ENCODE peak calls at places on chromosomes 12 and 14, in nine cellular contexts. One of them, this sample, is unnamed.

GRCh38 chr12:115194857-115195256 is 510.9 kb upstream of the TBX3 start:
- DNase-seq in foreskin fibroblast: no peak
- DNase-seq in uterus: no peak
- DNase-seq in GM12878: no peak
- DNase-seq in fibroblast of lung: no peak
- DNase-seq in cardiac muscle cell: no peak
- DNase-seq in Caco-2: no peak
- DNase-seq in breast epithelium: no peak
- DNase-seq in right atrium auricular region: no peak
- DNase-seq in this sample: no peak

GRCh38 chr12:4383304-4383865 is 3.9 kb upstream of the FGF23 start:
- DNase-seq in foreskin fibroblast: no peak
- DNase-seq in uterus: no peak
- DNase-seq in GM12878: no peak
- DNase-seq in fibroblast of lung: no peak
- DNase-seq in cardiac muscle cell: no peak
- DNase-seq in Caco-2: peak; percentile 54
- DNase-seq in breast epithelium: no peak
- DNase-seq in right atrium auricular region: no peak
- DNase-seq in this sample: no peak

GRCh38 chr14:100303179-100303578 is 3.1 kb downstream of the SLC25A29 start:
- DNase-seq in foreskin fibroblast: no peak
- DNase-seq in uterus: no peak
- DNase-seq in GM12878: no peak
- DNase-seq in fibroblast of lung: no peak
- DNase-seq in cardiac muscle cell: no peak
- DNase-seq in Caco-2: no peak
- DNase-seq in breast epithelium: no peak
- DNase-seq in right atrium auricular region: no peak
- DNase-seq in this sample: no peak

GRCh38 chr12:52210925-52211650 is 19.3 kb upstream of the KRT80 start:
- DNase-seq in foreskin fibroblast: no peak
- DNase-seq in uterus: peak; percentile 8
- DNase-seq in GM12878: no peak
- DNase-seq in fibroblast of lung: no peak
- DNase-seq in cardiac muscle cell: no peak
- DNase-seq in Caco-2: no peak
- DNase-seq in breast epithelium: peak; percentile 33
- DNase-seq in right atrium auricular region: no peak
- DNase-seq in this sample: no peak

GRCh38 chr14:33629721-33630287 is 321.1 kb downstream of the EGLN3 start:
- DNase-seq in foreskin fibroblast: no peak
- DNase-seq in uterus: no peak
- DNase-seq in GM12878: no peak
- DNase-seq in fibroblast of lung: no peak
- DNase-seq in cardiac muscle cell: no peak
- DNase-seq in Caco-2: no peak
- DNase-seq in breast epithelium: no peak
- DNase-seq in right atrium auricular region: no peak
- DNase-seq in this sample: no peak

GRCh38 chr12:117309276-117309885 is 52.0 kb downstream of the NOS1 start:
- DNase-seq in foreskin fibroblast: no peak
- DNase-seq in uterus: no peak
- DNase-seq in GM12878: no peak
- DNase-seq in fibroblast of lung: no peak
- DNase-seq in cardiac muscle cell: no peak
- DNase-seq in Caco-2: no peak
- DNase-seq in breast epithelium: no peak
- DNase-seq in right atrium auricular region: no peak
- DNase-seq in this sample: no peak

GRCh38 chr12:47734725-47735480 is 9.6 kb upstream of the ENDOU start:
- DNase-seq in foreskin fibroblast: no peak
- DNase-seq in uterus: no peak
- DNase-seq in GM12878: no peak
- DNase-seq in fibroblast of lung: peak; percentile 24
- DNase-seq in cardiac muscle cell: no peak
- DNase-seq in Caco-2: no peak
- DNase-seq in breast epithelium: no peak
- DNase-seq in right atrium auricular region: no peak
- DNase-seq in this sample: no peak

GRCh38 chr14:72532686-72533454 is 361.0 kb downstream of the DPF3 start:
- DNase-seq in foreskin fibroblast: no peak
- DNase-seq in uterus: no peak
- DNase-seq in GM12878: no peak
- DNase-seq in fibroblast of lung: no peak
- DNase-seq in cardiac muscle cell: no peak
- DNase-seq in Caco-2: no peak
- DNase-seq in breast epithelium: no peak
- DNase-seq in right atrium auricular region: no peak
- DNase-seq in this sample: no peak

GRCh38 chr12:121534495-121535148 is 46.2 kb downstream of the KDM2B start:
- DNase-seq in foreskin fibroblast: no peak
- DNase-seq in uterus: no peak
- DNase-seq in GM12878: no peak
- DNase-seq in fibroblast of lung: no peak
- DNase-seq in cardiac muscle cell: no peak
- DNase-seq in Caco-2: no peak
- DNase-seq in breast epithelium: no peak
- DNase-seq in right atrium auricular region: no peak
- DNase-seq in this sample: no peak

GRCh38 chr12:79933580-79934264 is 1.2 kb downstream of the PPP1R12A start:
- DNase-seq in foreskin fibroblast: peak; percentile 4
- DNase-seq in uterus: no peak
- DNase-seq in GM12878: no peak
- DNase-seq in fibroblast of lung: peak; percentile 37
- DNase-seq in cardiac muscle cell: peak; percentile 14
- DNase-seq in Caco-2: no peak
- DNase-seq in breast epithelium: no peak
- DNase-seq in right atrium auricular region: no peak
- DNase-seq in this sample: no peak

GRCh38 chr14:24679248-24680085 is 45.5 kb upstream of the GZMB start:
- DNase-seq in foreskin fibroblast: no peak
- DNase-seq in uterus: no peak
- DNase-seq in GM12878: no peak
- DNase-seq in fibroblast of lung: no peak
- DNase-seq in cardiac muscle cell: no peak
- DNase-seq in Caco-2: no peak
- DNase-seq in breast epithelium: no peak
- DNase-seq in right atrium auricular region: no peak
- DNase-seq in this sample: no peak

GRCh38 chr14:105817971-105818711 is 291.8 kb downstream of the TMEM121 start:
- DNase-seq in foreskin fibroblast: no peak
- DNase-seq in uterus: no peak
- DNase-seq in GM12878: peak; percentile 71
- DNase-seq in fibroblast of lung: no peak
- DNase-seq in cardiac muscle cell: no peak
- DNase-seq in Caco-2: no peak
- DNase-seq in breast epithelium: no peak
- DNase-seq in right atrium auricular region: no peak
- DNase-seq in this sample: no peak

GRCh38 chr12:71848212-71848611 is 8.7 kb downstream of the TBC1D15 start:
- DNase-seq in foreskin fibroblast: no peak
- DNase-seq in uterus: no peak
- DNase-seq in GM12878: no peak
- DNase-seq in fibroblast of lung: no peak
- DNase-seq in cardiac muscle cell: no peak
- DNase-seq in Caco-2: no peak
- DNase-seq in breast epithelium: no peak
- DNase-seq in right atrium auricular region: no peak
- DNase-seq in this sample: no peak

GRCh38 chr14:82251434-82251833 is 717.8 kb upstream of the SEL1L start:
- DNase-seq in foreskin fibroblast: no peak
- DNase-seq in uterus: no peak
- DNase-seq in GM12878: no peak
- DNase-seq in fibroblast of lung: no peak
- DNase-seq in cardiac muscle cell: no peak
- DNase-seq in Caco-2: no peak
- DNase-seq in breast epithelium: no peak
- DNase-seq in right atrium auricular region: no peak
- DNase-seq in this sample: no peak

GRCh38 chr12:124369055-124369900 is 74.4 kb downstream of the RFLNA start:
- DNase-seq in foreskin fibroblast: peak; percentile 92
- DNase-seq in uterus: peak; percentile 92
- DNase-seq in GM12878: no peak
- DNase-seq in fibroblast of lung: peak; percentile 97
- DNase-seq in cardiac muscle cell: peak; percentile 98
- DNase-seq in Caco-2: no peak
- DNase-seq in breast epithelium: peak; percentile 90
- DNase-seq in right atrium auricular region: peak; percentile 94
- DNase-seq in this sample: peak; percentile 61

DNA sequence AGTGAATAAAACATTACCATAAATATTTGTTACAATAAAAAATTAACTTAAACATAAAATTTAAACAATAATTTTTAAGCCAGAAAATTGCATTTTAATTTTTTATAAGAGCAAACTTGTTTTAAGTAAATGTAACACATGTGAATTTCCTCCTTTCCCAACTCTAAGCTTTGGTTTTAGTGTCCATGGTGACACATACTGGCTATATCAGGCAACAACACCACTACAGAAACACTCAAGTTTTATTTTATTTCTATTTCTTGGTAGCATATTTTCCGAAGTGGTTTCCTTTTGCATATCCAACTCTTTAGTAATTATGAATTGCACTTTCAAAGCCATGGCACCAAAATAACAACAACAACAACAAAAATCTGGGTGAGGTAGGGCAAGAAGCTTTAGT is 2.2 kb downstream of the NELL2 start:
- DNase-seq in foreskin fibroblast: peak; percentile 6
- DNase-seq in uterus: no peak
- DNase-seq in GM12878: no peak
- DNase-seq in fibroblast of lung: peak; percentile 18
- DNase-seq in cardiac muscle cell: peak; percentile 8
- DNase-seq in Caco-2: no peak
- DNase-seq in breast epithelium: no peak
- DNase-seq in right atrium auricular region: no peak
- DNase-seq in this sample: no peak
- TF ChIP-seq CTCF in foreskin fibroblast: no peak
- TF ChIP-seq CTCF in uterus: no peak
- TF ChIP-seq CTCF in GM12878: peak; percentile 2
- TF ChIP-seq CTCF in fibroblast of lung: peak; percentile 22
- TF ChIP-seq CTCF in cardiac muscle cell: no peak
- TF ChIP-seq CTCF in Caco-2: no peak
- TF ChIP-seq CTCF in breast epithelium: no peak
- TF ChIP-seq CTCF in right atrium auricular region: peak; percentile 30
- TF ChIP-seq CTCF in this sample: peak; percentile 14

DNA sequence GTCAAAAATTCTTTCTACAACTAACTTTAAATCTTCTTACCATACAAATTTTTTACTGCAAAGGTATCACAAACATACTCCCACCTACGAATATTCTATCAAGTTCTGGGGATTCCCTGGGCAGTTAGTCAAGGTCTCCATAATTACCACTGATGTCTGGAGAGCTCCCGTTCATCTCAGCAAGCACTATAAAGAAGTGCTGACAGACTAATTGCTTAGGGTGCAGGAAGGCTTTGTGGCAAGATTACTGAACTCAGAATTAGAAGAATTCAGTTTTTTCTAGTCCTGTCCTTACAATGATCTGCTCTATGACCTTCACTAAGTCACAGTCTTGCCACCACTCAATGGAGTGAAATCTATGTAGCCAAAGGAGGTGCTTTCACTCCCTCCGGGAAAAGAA is 61.5 kb downstream of the DUSP16 start:
- DNase-seq in foreskin fibroblast: no peak
- DNase-seq in uterus: no peak
- DNase-seq in GM12878: no peak
- DNase-seq in fibroblast of lung: no peak
- DNase-seq in cardiac muscle cell: no peak
- DNase-seq in Caco-2: no peak
- DNase-seq in breast epithelium: no peak
- DNase-seq in right atrium auricular region: no peak
- DNase-seq in this sample: no peak
- H3K4me3 ChIP-seq in foreskin fibroblast: no peak overlapping the region
- H3K4me3 ChIP-seq in uterus: no peak overlapping the region
- H3K4me3 ChIP-seq in GM12878: no peak overlapping the region
- H3K4me3 ChIP-seq in fibroblast of lung: no peak overlapping the region
- H3K4me3 ChIP-seq in cardiac muscle cell: no peak overlapping the region
- H3K4me3 ChIP-seq in Caco-2: no peak overlapping the region
- H3K4me3 ChIP-seq in breast epithelium: no peak overlapping the region
- H3K4me3 ChIP-seq in right atrium auricular region: no peak overlapping the region
- H3K4me3 ChIP-seq in this sample: no peak overlapping the region

GRCh38 chr12:93996321-93996720 is 152.1 kb upstream of the PLXNC1 start:
- DNase-seq in foreskin fibroblast: no peak
- DNase-seq in uterus: no peak
- DNase-seq in GM12878: no peak
- DNase-seq in fibroblast of lung: no peak
- DNase-seq in cardiac muscle cell: no peak
- DNase-seq in Caco-2: no peak
- DNase-seq in breast epithelium: no peak
- DNase-seq in right atrium auricular region: no peak
- DNase-seq in this sample: no peak

GRCh38 chr12:93989913-93990312 is 158.5 kb upstream of the PLXNC1 start:
- DNase-seq in foreskin fibroblast: no peak
- DNase-seq in uterus: no peak
- DNase-seq in GM12878: no peak
- DNase-seq in fibroblast of lung: no peak
- DNase-seq in cardiac muscle cell: no peak
- DNase-seq in Caco-2: no peak
- DNase-seq in breast epithelium: no peak
- DNase-seq in right atrium auricular region: no peak
- DNase-seq in this sample: no peak

GRCh38 chr12:93991882-93992415 is 156.4 kb upstream of the PLXNC1 start:
- DNase-seq in foreskin fibroblast: no peak
- DNase-seq in uterus: no peak
- DNase-seq in GM12878: no peak
- DNase-seq in fibroblast of lung: no peak
- DNase-seq in cardiac muscle cell: peak; percentile 8
- DNase-seq in Caco-2: no peak
- DNase-seq in breast epithelium: no peak
- DNase-seq in right atrium auricular region: no peak
- DNase-seq in this sample: no peak

GRCh38 chr12:93990832-93991748 is 157.3 kb upstream of the PLXNC1 start:
- DNase-seq in foreskin fibroblast: peak; percentile 61
- DNase-seq in uterus: no peak
- DNase-seq in GM12878: no peak
- DNase-seq in fibroblast of lung: peak; percentile 60
- DNase-seq in cardiac muscle cell: peak; percentile 72
- DNase-seq in Caco-2: peak; percentile 49
- DNase-seq in breast epithelium: peak; percentile 57
- DNase-seq in right atrium auricular region: peak; percentile 79
- DNase-seq in this sample: no peak
- TF ChIP-seq CTCF in foreskin fibroblast: peak; percentile 51
- TF ChIP-seq CTCF in uterus: no peak
- TF ChIP-seq CTCF in GM12878: no peak
- TF ChIP-seq CTCF in fibroblast of lung: peak; percentile 60
- TF ChIP-seq CTCF in cardiac muscle cell: peak; percentile 60
- TF ChIP-seq CTCF in Caco-2: no peak
- TF ChIP-seq CTCF in breast epithelium: peak; percentile 42
- TF ChIP-seq CTCF in right atrium auricular region: peak; percentile 70
- TF ChIP-seq CTCF in this sample: peak; percentile 5

DNA sequence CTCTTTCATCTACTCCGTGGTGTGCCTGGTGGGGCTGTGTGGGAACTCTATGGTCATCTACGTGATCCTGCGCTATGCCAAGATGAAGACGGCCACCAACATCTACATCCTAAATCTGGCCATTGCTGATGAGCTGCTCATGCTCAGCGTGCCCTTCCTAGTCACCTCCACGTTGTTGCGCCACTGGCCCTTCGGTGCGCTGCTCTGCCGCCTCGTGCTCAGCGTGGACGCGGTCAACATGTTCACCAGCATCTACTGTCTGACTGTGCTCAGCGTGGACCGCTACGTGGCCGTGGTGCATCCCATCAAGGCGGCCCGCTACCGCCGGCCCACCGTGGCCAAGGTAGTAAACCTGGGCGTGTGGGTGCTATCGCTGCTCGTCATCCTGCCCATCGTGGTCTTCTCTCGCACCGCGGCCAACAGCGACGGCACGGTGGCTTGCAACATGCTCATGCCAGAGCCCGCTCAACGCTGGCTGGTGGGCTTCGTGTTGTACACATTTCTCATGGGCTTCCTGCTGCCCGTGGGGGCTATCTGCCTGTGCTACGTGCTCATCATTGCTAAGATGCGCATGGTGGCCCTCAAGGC is 2.0 kb downstream of the SSTR1 start:
- DNase-seq in foreskin fibroblast: no peak
- DNase-seq in uterus: no peak
- DNase-seq in GM12878: no peak
- DNase-seq in fibroblast of lung: peak; percentile 38
- DNase-seq in cardiac muscle cell: peak; percentile 16
- DNase-seq in Caco-2: no peak
- DNase-seq in breast epithelium: no peak
- DNase-seq in right atrium auricular region: no peak
- DNase-seq in this sample: no peak
- H3K4me3 ChIP-seq in foreskin fibroblast: peak overlapping the region; percentile 76
- H3K4me3 ChIP-seq in uterus: peak overlapping the region; percentile 16
- H3K4me3 ChIP-seq in GM12878: no peak overlapping the region
- H3K4me3 ChIP-seq in fibroblast of lung: peak overlapping the region; percentile 71
- H3K4me3 ChIP-seq in cardiac muscle cell: peak overlapping the region; percentile 12
- H3K4me3 ChIP-seq in Caco-2: peak overlapping the region; percentile 49
- H3K4me3 ChIP-seq in breast epithelium: peak overlapping the region; percentile 67
- H3K4me3 ChIP-seq in right atrium auricular region: peak overlapping the region; percentile 45
- H3K4me3 ChIP-seq in this sample: peak overlapping the region; percentile 44